ENCODE peak calls at places on chromosome 18, in five cellular contexts. J is spleen, H is IMR-90, T is PC-3, I is thoracic aorta. G is an unnamed sample. For H3K27me3, the result is how much of the 10 kb centered on the place peaks cover.

GRCh38 chr18:80154293-80154692 is 45.2 kb downstream of the ADNP2 start:
- DNase-seq in J (no peak), H (peak), T (peak), I (no peak), G (no peak)

GRCh38 chr18:2736823-2737222 is 81.3 kb downstream of the SMCHD1 start:
- DNase-seq in J (no peak), H (no peak), T (no peak), I (no peak), G (no peak)

GRCh38 chr18:158128-159036 is at the start of gene USP14:
- DNase-seq in J (peak), H (peak), T (peak), I (peak), G (no peak)

GRCh38 chr18:32289480-32290075 is 99.7 kb downstream of the MEP1B start:
- DNase-seq in J (no peak), H (peak), T (peak), I (no peak), G (no peak)

GRCh38 chr18:23331091-23331920 is 121.8 kb upstream of the RIOK3 start:
- DNase-seq in J (no peak), H (no peak), T (peak), I (no peak), G (no peak)

GRCh38 chr18:55422456-55423185 is 165.4 kb downstream of the TCF4 start:
- DNase-seq in J (no peak), H (peak), T (no peak), I (no peak), G (no peak)

GRCh38 chr18:10463096-10463495 is 8.7 kb downstream of the APCDD1 start:
- DNase-seq in J (no peak), H (no peak), T (no peak), I (no peak), G (no peak)

GRCh38 chr18:40897884-40898283 is 1057.2 kb upstream of the PIK3C3 start:
- DNase-seq in J (no peak), H (no peak), T (no peak), I (no peak), G (no peak)

DNA sequence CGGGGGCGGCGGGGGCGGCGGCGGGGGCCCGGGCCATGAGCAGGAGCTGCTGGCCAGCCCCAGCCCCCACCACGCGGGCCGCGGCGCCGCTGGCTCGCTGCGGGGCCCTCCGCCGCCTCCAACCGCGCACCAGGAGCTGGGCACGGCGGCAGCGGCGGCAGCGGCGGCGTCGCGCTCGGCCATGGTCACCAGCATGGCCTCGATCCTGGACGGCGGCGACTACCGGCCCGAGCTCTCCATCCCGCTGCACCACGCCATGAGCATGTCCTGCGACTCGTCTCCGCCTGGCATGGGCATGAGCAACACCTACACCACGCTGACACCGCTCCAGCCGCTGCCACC is 648 bp downstream of the ONECUT2 start:
- DNase-seq in J (no peak), H (no peak), T (no peak), I (no peak), G (no peak)
- H3K27me3 ChIP-seq in J (half or more), H (half or more), T (under half), I (half or more), G (under half)

GRCh38 chr18:22175326-22175725 is 5.9 kb downstream of the GATA6 start:
- DNase-seq in J (no peak), H (no peak), T (no peak), I (no peak), G (no peak)
- H3K27me3 ChIP-seq in J (under half), H (under half), T (under half), I (under half), G (under half)

GRCh38 chr18:8358066-8358795 is 251.0 kb upstream of the RAB12 start:
- DNase-seq in J (no peak), H (no peak), T (no peak), I (no peak), G (peak)
- H3K27me3 ChIP-seq in J (under half), H (under half), T (under half), I (under half), G (under half)

GRCh38 chr18:77339093-77339492 is 89.4 kb downstream of the GALR1 start:
- DNase-seq in J (no peak), H (no peak), T (no peak), I (no peak), G (no peak)
- H3K27me3 ChIP-seq in J (under half), H (under half), T (under half), I (under half), G (under half)

GRCh38 chr18:59593291-59593717 is 103.9 kb downstream of the CCBE1 start:
- DNase-seq in J (no peak), H (peak), T (no peak), I (no peak), G (no peak)
- H3K27me3 ChIP-seq in J (under half), H (under half), T (under half), I (under half), G (under half)

GRCh38 chr18:26655614-26656400 is 107.5 kb upstream of the KCTD1 start:
- DNase-seq in J (no peak), H (peak), T (peak), I (no peak), G (no peak)

GRCh38 chr18:26657618-26658581 is 109.5 kb upstream of the KCTD1 start:
- DNase-seq in J (no peak), H (no peak), T (no peak), I (no peak), G (no peak)

GRCh38 chr18:26656401-26656943 is 108.1 kb upstream of the KCTD1 start:
- DNase-seq in J (no peak), H (no peak), T (no peak), I (no peak), G (no peak)

GRCh38 chr18:26655010-26655613 is 106.8 kb upstream of the KCTD1 start:
- DNase-seq in J (no peak), H (no peak), T (no peak), I (no peak), G (no peak)

DNA sequence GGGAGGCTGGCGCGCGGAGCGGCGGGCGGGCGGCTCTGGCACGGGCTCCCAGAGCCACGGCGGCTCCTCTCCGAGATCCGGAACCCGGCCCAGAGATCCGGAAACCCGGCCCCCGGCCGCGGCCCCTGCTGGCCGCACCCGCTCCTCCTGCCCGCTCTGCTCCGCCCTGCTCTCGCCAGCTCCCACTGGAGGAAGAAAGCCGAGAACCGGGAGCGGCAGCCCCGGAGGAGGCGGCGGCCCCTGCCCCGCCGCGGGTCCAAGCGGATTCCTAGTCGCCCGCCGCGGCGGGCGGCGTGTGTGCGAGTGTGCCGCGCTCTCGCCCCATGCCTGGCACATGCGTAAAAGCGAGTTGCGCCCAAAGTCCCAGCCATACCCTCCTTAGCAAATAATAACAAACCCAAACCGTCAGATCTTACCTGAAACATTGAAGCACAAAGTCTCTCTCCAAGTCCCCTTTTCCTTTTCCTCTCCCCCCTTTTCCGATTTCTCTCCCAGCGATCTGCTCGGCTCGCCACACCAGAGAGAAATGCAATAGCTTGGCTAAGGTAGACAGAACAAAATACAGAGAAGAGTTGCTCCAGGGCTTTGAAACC is 108.7 kb upstream of the KCTD1 start:
- DNase-seq in J (peak), H (peak), T (peak), I (no peak), G (no peak)
- H3K27me3 ChIP-seq in J (under half), H (under half), T (half or more), I (under half), G (under half)

DNA sequence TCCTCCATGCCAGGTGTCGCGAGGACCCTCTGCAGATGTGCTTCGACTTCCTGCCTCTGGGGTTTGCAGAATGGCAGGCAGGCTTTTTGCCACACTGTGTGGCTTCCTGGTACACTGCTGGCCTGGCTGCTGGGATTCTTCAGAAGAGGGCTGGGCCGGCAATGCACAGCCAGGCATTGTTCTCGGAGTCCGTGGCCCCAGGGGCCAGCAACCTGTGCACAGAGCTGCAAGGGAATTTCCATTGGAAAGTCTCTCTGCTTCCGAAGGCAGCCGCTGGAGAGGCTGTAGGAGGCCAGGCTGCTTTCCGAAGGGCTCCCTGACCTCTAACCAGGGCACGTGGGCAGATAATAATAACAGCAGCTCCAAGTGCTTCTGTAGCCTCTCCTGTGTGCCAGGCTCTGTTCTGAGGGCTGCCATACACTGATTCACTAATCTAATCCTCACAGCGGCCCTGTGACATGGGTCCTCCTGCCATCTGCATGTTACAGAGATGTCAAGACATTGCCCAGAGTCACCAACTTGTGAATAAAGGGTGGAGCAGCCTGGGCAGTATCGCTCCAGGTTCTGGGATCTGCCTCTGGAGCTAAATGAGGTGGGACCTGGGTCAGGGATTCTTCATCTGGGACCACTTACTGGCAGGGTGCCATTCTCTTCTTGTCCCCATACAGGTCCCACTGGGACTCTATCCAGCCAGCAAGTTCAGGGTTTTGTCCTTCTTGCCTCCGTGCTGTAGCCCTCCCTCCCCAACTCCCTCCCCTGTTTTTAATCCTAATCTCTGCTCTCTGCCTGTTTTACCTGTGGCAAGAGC is 5.0 kb downstream of the LDLRAD4 start:
- DNase-seq in J (no peak), H (no peak), T (no peak), I (no peak), G (peak)
- H3K27me3 ChIP-seq in J (under half), H (under half), T (half or more), I (under half), G (under half)

DNA sequence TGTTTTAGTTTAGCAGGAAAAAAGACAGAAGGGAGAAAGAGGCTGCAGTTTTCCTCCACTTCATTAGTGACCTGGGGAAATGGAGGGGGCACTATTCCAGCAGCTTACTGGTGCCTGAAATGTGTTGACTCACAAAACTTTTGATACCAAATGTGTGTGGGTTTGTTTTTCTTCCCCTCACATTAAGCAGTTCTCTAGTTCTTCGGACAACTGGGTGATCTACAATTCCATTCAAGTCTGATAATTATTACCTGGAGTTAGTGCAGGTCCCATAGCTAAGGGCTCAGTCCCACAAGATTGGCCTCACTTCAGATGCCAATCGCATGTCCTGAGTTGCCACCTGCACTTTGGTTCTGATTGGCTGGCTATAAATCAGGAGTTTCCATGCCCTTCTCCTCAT is 28.4 kb downstream of the PMAIP1 start:
- DNase-seq in J (no peak), H (no peak), T (no peak), I (no peak), G (no peak)
- H3K27me3 ChIP-seq in J (under half), H (under half), T (under half), I (under half), G (under half)

GRCh38 chr18:67305466-67305865 is 211.1 kb downstream of the DSEL start:
- DNase-seq in J (no peak), H (no peak), T (no peak), I (no peak), G (no peak)

GRCh38 chr18:67302043-67302442 is 214.5 kb downstream of the DSEL start:
- DNase-seq in J (no peak), H (peak), T (peak), I (no peak), G (no peak)

GRCh38 chr18:67300498-67300897 is 216.0 kb downstream of the DSEL start:
- DNase-seq in J (no peak), H (no peak), T (no peak), I (no peak), G (no peak)

DNA sequence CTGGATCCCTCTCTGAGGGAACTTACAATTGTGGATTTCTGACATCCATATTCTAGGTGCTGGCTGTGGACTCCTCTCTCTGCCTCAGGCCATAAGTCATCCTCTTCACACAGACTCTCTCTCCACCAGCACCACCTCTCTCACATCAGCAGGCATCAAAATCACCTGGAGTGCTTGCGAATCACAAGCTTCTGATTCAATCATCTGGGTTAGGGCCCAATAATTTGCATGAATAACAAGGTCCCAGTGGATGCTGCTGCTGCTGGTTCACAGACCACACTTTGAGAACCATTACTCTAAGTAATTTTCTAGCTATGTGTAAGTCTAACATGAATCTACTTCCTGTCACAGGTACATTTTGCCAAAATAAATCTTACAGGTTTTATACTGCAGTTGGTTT is 214.9 kb downstream of the DSEL start:
- DNase-seq in J (no peak), H (peak), T (no peak), I (no peak), G (no peak)
- H3K27me3 ChIP-seq in J (under half), H (under half), T (under half), I (under half), G (under half)

GRCh38 chr18:48172226-48173006 is 236.8 kb downstream of the ZBTB7C start:
- DNase-seq in J (no peak), H (no peak), T (no peak), I (no peak), G (no peak)

GRCh38 chr18:48171490-48172188 is 237.5 kb downstream of the ZBTB7C start:
- DNase-seq in J (no peak), H (no peak), T (no peak), I (no peak), G (no peak)

GRCh38 chr18:48167901-48168300 is 237.4 kb upstream of the SMAD2 start:
- DNase-seq in J (no peak), H (no peak), T (no peak), I (no peak), G (no peak)

GRCh38 chr18:48168861-48169260 is 238.4 kb upstream of the SMAD2 start:
- DNase-seq in J (no peak), H (no peak), T (no peak), I (no peak), G (no peak)

GRCh38 chr18:48170651-48171050 is 238.5 kb downstream of the ZBTB7C start:
- DNase-seq in J (no peak), H (no peak), T (no peak), I (no peak), G (no peak)
- H3K27me3 ChIP-seq in J (under half), H (under half), T (under half), I (under half), G (under half)